ENCODE peak calls at places on chromosomes 7 and 10, in five cellular contexts. N is fibroblast of mammary gland, M is HT-29, Z is H1, D is neural crest cell. Y is an unnamed sample.

GRCh38 chr10:110353244-110354119 is 48.8 kb upstream of the SMNDC1 start:
- DNase-seq in N (peak; percentile 99), M (no peak), Z (no peak), D (no peak), Y (no peak)

GRCh38 chr10:62561151-62561550 is 187.0 kb downstream of the ZNF365 start:
- DNase-seq in N (no peak), M (no peak), Z (no peak), D (no peak), Y (no peak)

GRCh38 chr7:37068902-37069301 is 344.6 kb upstream of the AOAH start:
- DNase-seq in N (no peak), M (no peak), Z (no peak), D (no peak), Y (no peak)

GRCh38 chr10:11295492-11295891 is 277.8 kb downstream of the CELF2 start:
- DNase-seq in N (no peak), M (no peak), Z (no peak), D (no peak), Y (no peak)

GRCh38 chr10:21449288-21449966 is 76.1 kb downstream of the SKIDA1 start:
- DNase-seq in N (no peak), M (no peak), Z (no peak), D (no peak), Y (no peak)

GRCh38 chr7:38224392-38224791 is 46.3 kb downstream of the STARD3NL start:
- DNase-seq in N (peak; percentile 49), M (no peak), Z (no peak), D (no peak), Y (no peak)

GRCh38 chr10:98924526-98924925 is 311.1 kb downstream of the HPSE2 start:
- DNase-seq in N (no peak), M (no peak), Z (no peak), D (no peak), Y (no peak)

GRCh38 chr10:119602241-119603095 is 5.7 kb upstream of the TIAL1 start:
- DNase-seq in N (peak; percentile 25), M (peak; percentile 34), Z (peak; percentile 64), D (no peak), Y (peak; percentile 35)

GRCh38 chr7:1533569-1534329 is 3.2 kb downstream of the MAFK start:
- DNase-seq in N (peak; percentile 93), M (peak; percentile 62), Z (no peak), D (no peak), Y (no peak)

GRCh38 chr7:101308245-101309085 is 13.1 kb downstream of the IFT22 start:
- DNase-seq in N (peak; percentile 41), M (peak; percentile 51), Z (peak; percentile 89), D (peak; percentile 49), Y (no peak)